ENCODE peak calls at places on chromosomes 3 and 15, in four cellular contexts. R, A, Y and E are unnamed samples.

GRCh38 chr15:70264014-70264492 is 166.3 kb upstream of the TLE3 start:
- DNase-seq in R (no peak), A (peak), Y (no peak), E (no peak)

GRCh38 chr3:159994182-159994581 is 5.5 kb downstream of the IL12A start:
- DNase-seq in R (no peak), A (no peak), Y (no peak), E (no peak)

GRCh38 chr3:114758828-114759709 is 388.0 kb downstream of the ZBTB20 start:
- DNase-seq in R (no peak), A (peak), Y (no peak), E (no peak)

GRCh38 chr3:99250821-99251355 is 349.4 kb upstream of the DCBLD2 start:
- DNase-seq in R (no peak), A (no peak), Y (no peak), E (no peak)

GRCh38 chr3:64304996-64305395 is 79.7 kb upstream of the PRICKLE2 start:
- DNase-seq in R (no peak), A (no peak), Y (no peak), E (no peak)

GRCh38 chr3:172577962-172578560 is 54.8 kb upstream of the TNFSF10 start:
- DNase-seq in R (no peak), A (no peak), Y (no peak), E (no peak)

GRCh38 chr15:52645916-52646315 is 33.3 kb downstream of the ATOSA start:
- DNase-seq in R (no peak), A (no peak), Y (no peak), E (no peak)

GRCh38 chr15:39360417-39360816 is 220.5 kb upstream of the THBS1 start:
- DNase-seq in R (no peak), A (no peak), Y (no peak), E (no peak)

GRCh38 chr15:39887832-39888231 is 32.2 kb downstream of the GPR176 start:
- DNase-seq in R (no peak), A (no peak), Y (peak), E (peak)

GRCh38 chr15:50523736-50524318 is 22.6 kb downstream of the USP50 start:
- DNase-seq in R (no peak), A (no peak), Y (no peak), E (no peak)

GRCh38 chr15:84108725-84109124 is 126.8 kb upstream of the GOLGA6L4 start:
- DNase-seq in R (no peak), A (no peak), Y (peak), E (no peak)

GRCh38 chr3:9915252-9916141 is 1.4 kb upstream of the IL17RC start:
- DNase-seq in R (peak), A (peak), Y (no peak), E (no peak)

GRCh38 chr3:5126586-5126985 is 4.5 kb downstream of the ARL8B start:
- DNase-seq in R (no peak), A (no peak), Y (no peak), E (no peak)

GRCh38 chr3:133837487-133838295 is 32.1 kb downstream of the SRPRB start:
- DNase-seq in R (no peak), A (no peak), Y (no peak), E (no peak)

GRCh38 chr3:138418556-138419206 is 15.7 kb upstream of the ESYT3 start:
- DNase-seq in R (no peak), A (no peak), Y (no peak), E (no peak)

GRCh38 chr15:25797511-25798206 is 65.5 kb downstream of the ATP10A start:
- DNase-seq in R (no peak), A (peak), Y (no peak), E (no peak)

GRCh38 chr3:5239602-5240001 is 52.1 kb downstream of the EDEM1 start:
- DNase-seq in R (no peak), A (peak), Y (no peak), E (no peak)

GRCh38 chr15:91224750-91225380 is 124.8 kb downstream of the SV2B start:
- DNase-seq in R (peak), A (peak), Y (peak), E (peak)

GRCh38 chr3:78139166-78139565 is 1099.3 kb downstream of the ROBO2 start:
- DNase-seq in R (no peak), A (no peak), Y (no peak), E (no peak)

GRCh38 chr3:177282028-177282655 is 84.9 kb upstream of the TBL1XR1 start:
- DNase-seq in R (no peak), A (no peak), Y (no peak), E (no peak)

GRCh38 chr15:73927476-73928240 is 1.4 kb downstream of the LOXL1 start:
- DNase-seq in R (peak), A (peak), Y (peak), E (peak)

GRCh38 chr3:196660381-196661166 is 21.1 kb downstream of the NRROS start:
- DNase-seq in R (no peak), A (no peak), Y (no peak), E (peak)

GRCh38 chr3:196662033-196662432 is 22.5 kb downstream of the NRROS start:
- DNase-seq in R (no peak), A (no peak), Y (no peak), E (no peak)

GRCh38 chr3:196659901-196660351 is 20.4 kb downstream of the NRROS start:
- DNase-seq in R (no peak), A (no peak), Y (no peak), E (no peak)

GRCh38 chr3:196662711-196663571 is 23.4 kb downstream of the NRROS start:
- DNase-seq in R (no peak), A (no peak), Y (no peak), E (no peak)

DNA sequence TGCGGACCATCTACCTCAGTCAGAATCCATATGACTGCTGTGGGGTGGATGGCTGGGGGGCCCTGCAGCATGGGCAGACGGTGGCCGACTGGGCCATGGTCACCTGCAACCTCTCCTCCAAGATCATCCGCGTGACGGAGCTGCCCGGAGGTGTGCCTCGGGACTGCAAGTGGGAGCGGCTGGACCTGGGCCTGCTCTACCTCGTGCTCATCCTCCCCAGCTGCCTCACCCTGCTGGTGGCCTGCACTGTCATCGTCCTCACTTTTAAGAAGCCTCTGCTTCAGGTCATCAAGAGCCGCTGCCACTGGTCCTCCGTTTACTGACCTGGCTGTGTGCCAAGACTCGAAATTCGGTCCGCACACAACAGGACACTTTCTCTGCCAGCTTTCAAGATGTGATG is 21.9 kb downstream of the NRROS start:
- DNase-seq in R (no peak), A (no peak), Y (no peak), E (no peak)
- TF ChIP-seq JUND in R (no peak), A (no peak), Y (no peak), E (no peak)

GRCh38 chr3:52221141-52221562 is 4.3 kb downstream of the TLR9 start:
- DNase-seq in R (peak), A (no peak), Y (no peak), E (no peak)
- TF ChIP-seq JUND in R (no peak), A (no peak), Y (no peak), E (no peak)

GRCh38 chr3:142124243-142124642 is 25.1 kb downstream of the TFDP2 start:
- DNase-seq in R (no peak), A (no peak), Y (no peak), E (no peak)

GRCh38 chr3:142127941-142128658 is 21.2 kb downstream of the TFDP2 start:
- DNase-seq in R (no peak), A (no peak), Y (no peak), E (no peak)

GRCh38 chr3:142134799-142135325 is 14.5 kb downstream of the TFDP2 start:
- DNase-seq in R (no peak), A (no peak), Y (no peak), E (no peak)

DNA sequence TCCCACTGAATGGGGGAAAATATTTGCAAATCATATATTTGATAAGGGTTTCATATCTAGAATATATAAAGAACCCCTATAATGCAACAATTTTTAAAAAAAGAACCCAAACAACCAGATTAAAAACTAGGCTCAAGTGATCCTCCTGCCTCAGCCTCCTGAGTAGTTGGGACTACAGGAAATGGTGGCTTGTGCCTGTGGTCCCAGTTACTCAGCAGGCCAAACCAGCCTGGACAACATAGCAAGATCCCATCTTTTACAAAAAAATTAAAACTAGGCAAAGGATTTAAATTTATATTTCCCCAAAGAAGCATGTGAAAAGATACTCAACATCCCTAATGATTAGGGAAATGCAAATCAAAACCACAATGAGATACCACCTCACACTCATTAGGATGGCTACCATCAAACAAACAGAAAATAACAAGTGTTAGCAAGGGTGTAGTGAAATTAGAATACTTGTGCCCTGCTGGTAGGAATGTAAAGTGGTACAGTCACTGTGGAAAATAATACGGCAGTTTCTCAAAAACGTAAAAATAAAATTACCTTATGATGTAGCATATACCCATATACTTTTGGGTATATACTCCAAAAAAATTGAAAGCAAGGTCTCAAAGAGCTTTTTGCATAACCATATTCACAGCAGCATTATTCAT is 19.7 kb downstream of the TFDP2 start:
- DNase-seq in R (no peak), A (no peak), Y (no peak), E (no peak)
- TF ChIP-seq JUND in R (no peak), A (no peak), Y (no peak), E (no peak)

GRCh38 chr15:68298882-68299381 is 21.4 kb downstream of the FEM1B start:
- DNase-seq in R (no peak), A (no peak), Y (no peak), E (no peak)
- TF ChIP-seq JUND in R (no peak), A (no peak), Y (no peak), E (no peak)

GRCh38 chr3:108130705-108131104 is 39.9 kb upstream of the CD47 start:
- DNase-seq in R (no peak), A (no peak), Y (no peak), E (no peak)
- TF ChIP-seq JUND in R (no peak), A (no peak), Y (no peak), E (no peak)

GRCh38 chr15:29102911-29103824 is 166.5 kb downstream of the NSMCE3 start:
- DNase-seq in R (peak), A (no peak), Y (no peak), E (no peak)
- TF ChIP-seq JUND in R (no peak), A (no peak), Y (no peak), E (no peak)

GRCh38 chr3:8871306-8871705 is 92.0 kb downstream of the RAD18 start:
- DNase-seq in R (no peak), A (no peak), Y (no peak), E (no peak)

GRCh38 chr3:8868996-8869395 is 94.3 kb downstream of the RAD18 start:
- DNase-seq in R (no peak), A (no peak), Y (no peak), E (no peak)

GRCh38 chr3:8870134-8870533 is 93.1 kb downstream of the RAD18 start:
- DNase-seq in R (no peak), A (no peak), Y (no peak), E (no peak)

GRCh38 chr3:8867646-8868045 is 95.6 kb downstream of the RAD18 start:
- DNase-seq in R (no peak), A (no peak), Y (no peak), E (no peak)

DNA sequence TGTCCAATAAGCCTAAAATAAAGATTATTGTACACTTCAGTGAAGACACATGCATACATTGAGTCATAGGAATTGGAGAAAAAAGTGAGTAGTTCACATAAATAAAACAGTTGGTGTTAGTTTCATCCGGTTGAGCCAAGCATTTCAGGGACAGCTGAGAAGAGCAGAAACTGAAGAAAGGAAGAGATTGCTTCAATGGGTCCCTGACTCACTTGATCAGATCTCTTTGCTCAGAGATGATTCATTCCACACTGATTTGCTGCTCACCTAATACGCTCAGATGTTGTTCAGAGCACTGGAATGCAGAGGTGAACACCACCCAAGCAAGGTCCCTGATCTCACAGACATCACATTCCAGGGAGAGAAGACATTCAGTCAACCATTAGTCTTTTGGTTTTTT is 93.7 kb downstream of the RAD18 start:
- DNase-seq in R (no peak), A (no peak), Y (peak), E (no peak)
- TF ChIP-seq JUND in R (no peak), A (peak), Y (peak), E (no peak)

GRCh38 chr3:113136529-113136928 is 74.8 kb upstream of the BOC start:
- DNase-seq in R (no peak), A (no peak), Y (no peak), E (no peak)

GRCh38 chr3:113138839-113139743 is 72.3 kb upstream of the BOC start:
- DNase-seq in R (no peak), A (no peak), Y (no peak), E (no peak)

GRCh38 chr3:113140876-113141275 is 70.5 kb upstream of the BOC start:
- DNase-seq in R (no peak), A (no peak), Y (no peak), E (no peak)

GRCh38 chr3:113132571-113132996 is 78.8 kb upstream of the BOC start:
- DNase-seq in R (no peak), A (no peak), Y (no peak), E (no peak)

GRCh38 chr3:113136071-113136470 is 75.3 kb upstream of the BOC start:
- DNase-seq in R (no peak), A (no peak), Y (peak), E (peak)
- TF ChIP-seq JUND in R (no peak), A (no peak), Y (no peak), E (no peak)

GRCh38 chr3:52210550-52211046 is 12.6 kb downstream of the ALAS1 start:
- DNase-seq in R (no peak), A (no peak), Y (no peak), E (no peak)
- TF ChIP-seq JUND in R (no peak), A (no peak), Y (no peak), E (peak)

GRCh38 chr3:12285003-12285555 is 3.8 kb upstream of the PPARG start:
- DNase-seq in R (no peak), A (no peak), Y (no peak), E (no peak)

GRCh38 chr3:12288466-12289129 is at the start of gene PPARG:
- DNase-seq in R (peak), A (peak), Y (peak), E (no peak)

GRCh38 chr3:12286504-12286903 is 2.4 kb upstream of the PPARG start:
- DNase-seq in R (no peak), A (no peak), Y (no peak), E (no peak)

GRCh38 chr3:12287727-12288465 is 974 bp upstream of the PPARG start:
- DNase-seq in R (peak), A (peak), Y (no peak), E (no peak)

GRCh38 chr3:12286927-12287726 is 1.7 kb upstream of the PPARG start:
- DNase-seq in R (peak), A (peak), Y (no peak), E (no peak)
- TF ChIP-seq JUND in R (no peak), A (no peak), Y (no peak), E (no peak)